ENCODE peak calls at places on chromosomes 6 and 20, in six cellular contexts. W is heart right ventricle, T is left lung, V is OCI-LY7, P is aorta, S is spleen. H is an unnamed sample.

GRCh38 chr6:80676386-80676785 is 569.9 kb downstream of the BCKDHB start:
- DNase-seq in W (no peak), T (no peak), V (no peak), P (no peak), S (no peak), H (no peak)

GRCh38 chr20:47663354-47664067 is 121.8 kb downstream of the SULF2 start:
- DNase-seq in W (peak; percentile 76), T (peak; percentile 80), V (peak; percentile 65), P (peak; percentile 93), S (peak; percentile 92), H (peak; percentile 86)

GRCh38 chr20:37976862-37977261 is 56.4 kb downstream of the TTI1 start:
- DNase-seq in W (no peak), T (no peak), V (peak; percentile 10), P (no peak), S (no peak), H (no peak)

GRCh38 chr6:83511901-83512681 is at the start of gene PRSS35:
- DNase-seq in W (peak; percentile 12), T (peak; percentile 57), V (no peak), P (peak; percentile 88), S (peak; percentile 83), H (peak; percentile 80)

GRCh38 chr20:692044-692443 is 16.4 kb upstream of the SCRT2 start:
- DNase-seq in W (no peak), T (no peak), V (no peak), P (no peak), S (peak; percentile 6), H (no peak)

GRCh38 chr6:10429638-10430427 is 15.0 kb upstream of the TFAP2A start:
- DNase-seq in W (no peak), T (no peak), V (peak; percentile 64), P (no peak), S (no peak), H (no peak)

GRCh38 chr20:18666803-18667460 is 79.1 kb downstream of the DTD1 start:
- DNase-seq in W (no peak), T (no peak), V (no peak), P (no peak), S (no peak), H (no peak)

GRCh38 chr6:225121-225721 is 67.1 kb upstream of the DUSP22 start:
- DNase-seq in W (no peak), T (no peak), V (no peak), P (no peak), S (no peak), H (peak; percentile 66)

GRCh38 chr6:157325069-157325805 is 1.9 kb upstream of the TMEM242 start:
- DNase-seq in W (no peak), T (no peak), V (no peak), P (no peak), S (no peak), H (no peak)

GRCh38 chr20:45918779-45919535 is 7.0 kb upstream of the PLTP start:
- DNase-seq in W (no peak), T (no peak), V (no peak), P (no peak), S (no peak), H (no peak)

GRCh38 chr20:20073851-20074252 is 21.5 kb downstream of the CFAP61 start:
- DNase-seq in W (no peak), T (no peak), V (no peak), P (no peak), S (no peak), H (no peak)

GRCh38 chr6:37483917-37484785 is 15.5 kb downstream of the CCDC167 start:
- DNase-seq in W (peak; percentile 48), T (no peak), V (peak; percentile 59), P (peak; percentile 87), S (peak; percentile 92), H (peak; percentile 78)

GRCh38 chr6:81766482-81767069 is 14.1 kb upstream of the TENT5A start:
- DNase-seq in W (no peak), T (no peak), V (no peak), P (no peak), S (no peak), H (no peak)

GRCh38 chr20:32534661-32535240 is 50.4 kb downstream of the NOL4L start:
- DNase-seq in W (no peak), T (no peak), V (peak; percentile 57), P (no peak), S (no peak), H (no peak)

GRCh38 chr20:31833130-31833930 is 12.1 kb downstream of the FOXS1 start:
- DNase-seq in W (peak; percentile 69), T (no peak), V (peak; percentile 62), P (peak; percentile 92), S (peak; percentile 85), H (no peak)

GRCh38 chr6:141641951-141642350 is 490.8 kb upstream of the GJE1 start:
- DNase-seq in W (no peak), T (no peak), V (no peak), P (no peak), S (no peak), H (no peak)
- H3K4me3 ChIP-seq in W (no peak overlapping the region), T (no peak overlapping the region), V (no peak overlapping the region), P (no peak overlapping the region), S (no peak overlapping the region), H (no peak overlapping the region)

GRCh38 chr6:125872259-125872921 is 81.6 kb downstream of the NCOA7 start:
- DNase-seq in W (no peak), T (no peak), V (no peak), P (no peak), S (no peak), H (no peak)
- H3K27ac ChIP-seq in W (no peak overlapping the region), T (no peak overlapping the region), V (no peak overlapping the region), P (no peak overlapping the region), S (no peak overlapping the region), H (no peak overlapping the region)

DNA sequence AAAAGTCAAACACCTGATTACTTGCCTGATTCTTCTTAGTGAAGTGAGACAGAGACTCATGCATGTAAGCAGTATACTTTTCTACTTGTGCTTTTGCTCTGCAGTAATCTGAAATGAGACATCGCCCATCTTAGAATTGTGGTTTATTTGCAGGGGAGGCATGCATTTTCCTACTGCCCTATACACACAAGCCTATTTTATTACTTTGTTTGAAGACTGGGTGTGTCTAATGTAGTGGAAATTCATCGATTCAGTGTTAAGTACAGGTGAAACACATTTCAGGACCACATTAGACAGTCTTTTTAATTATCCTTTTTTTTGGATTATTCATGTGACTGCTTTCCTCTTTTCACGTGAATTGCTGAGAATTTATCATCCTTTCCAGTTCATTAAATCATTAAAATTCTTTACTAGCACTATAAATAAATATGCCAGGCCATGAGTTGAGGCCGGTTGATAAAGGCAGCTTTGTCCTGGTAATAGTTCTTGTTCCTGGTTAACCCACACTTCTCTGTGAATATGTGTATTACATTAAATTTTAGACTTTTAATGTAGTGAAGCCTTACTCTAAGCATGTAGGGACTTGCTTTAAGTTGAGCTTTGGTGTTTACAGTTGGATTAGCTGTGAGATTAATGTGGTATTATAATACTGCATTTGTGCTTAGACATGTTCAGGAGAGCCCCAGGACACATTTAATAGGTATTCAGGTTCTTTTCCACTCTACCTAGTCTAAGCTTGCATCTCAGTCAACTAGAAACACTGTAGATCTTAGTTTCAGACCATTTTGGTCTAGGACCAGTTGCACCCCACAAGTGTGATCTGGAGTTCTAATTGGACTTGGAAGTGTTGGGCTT is 10.8 kb upstream of the BTBD3 start:
- DNase-seq in W (no peak), T (no peak), V (no peak), P (no peak), S (no peak), H (no peak)
- H3K4me3 ChIP-seq in W (no peak overlapping the region), T (no peak overlapping the region), V (no peak overlapping the region), P (no peak overlapping the region), S (no peak overlapping the region), H (no peak overlapping the region)

DNA sequence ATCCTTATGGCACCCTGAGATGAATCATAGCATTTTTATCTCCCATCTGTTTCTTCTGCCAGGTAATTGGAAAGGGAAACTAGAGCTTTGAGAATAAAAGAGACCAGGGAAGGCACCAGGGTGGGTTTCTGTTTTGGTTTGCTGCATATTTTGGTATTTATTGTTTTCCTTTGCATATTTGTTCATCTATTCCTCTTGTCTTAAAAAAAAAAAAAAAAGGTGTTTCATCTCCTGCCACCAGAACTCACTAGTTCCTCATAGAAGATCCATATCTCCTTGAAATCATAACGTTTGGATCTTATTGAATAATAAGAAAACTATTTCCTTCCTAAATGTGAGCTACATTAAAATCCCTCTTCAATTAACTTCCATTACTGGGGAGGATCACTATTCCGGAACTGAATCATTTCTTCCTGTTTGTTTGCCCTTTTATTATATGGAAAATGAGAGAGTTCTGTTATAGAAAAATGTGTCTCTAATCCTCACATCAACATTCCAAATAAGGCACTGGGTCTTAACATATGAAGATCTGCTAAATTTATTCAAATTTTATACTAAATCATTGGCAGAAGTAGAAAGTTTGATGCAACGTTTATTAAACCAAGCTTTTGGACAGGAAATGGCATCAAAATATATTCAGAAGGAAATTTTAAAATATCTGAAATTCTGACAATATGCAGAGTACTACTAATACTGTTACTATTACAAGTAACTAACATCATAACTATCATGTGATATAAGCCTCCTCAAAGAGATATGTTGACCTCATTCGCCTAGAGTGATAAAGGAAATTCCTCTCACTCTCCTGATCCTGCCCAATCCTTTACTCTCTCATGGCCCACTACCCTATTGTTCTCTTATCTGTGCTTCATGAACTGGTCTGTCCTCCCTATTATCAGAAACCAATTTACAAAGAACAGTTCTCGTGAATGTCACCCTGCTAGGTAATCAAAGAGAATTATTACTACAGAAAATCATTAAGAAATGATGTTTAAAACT is 229.4 kb upstream of the RSPO3 start:
- DNase-seq in W (no peak), T (no peak), V (no peak), P (no peak), S (no peak), H (no peak)
- H3K27ac ChIP-seq in W (no peak overlapping the region), T (no peak overlapping the region), V (no peak overlapping the region), P (no peak overlapping the region), S (no peak overlapping the region), H (no peak overlapping the region)

GRCh38 chr20:58075565-58075964 is 152.9 kb downstream of the ANKRD60 start:
- DNase-seq in W (no peak), T (no peak), V (no peak), P (no peak), S (peak; percentile 31), H (no peak)

GRCh38 chr20:58072695-58073671 is 155.5 kb downstream of the ANKRD60 start:
- DNase-seq in W (no peak), T (no peak), V (no peak), P (no peak), S (peak; percentile 45), H (no peak)

GRCh38 chr20:58071991-58072390 is 156.5 kb downstream of the ANKRD60 start:
- DNase-seq in W (no peak), T (no peak), V (no peak), P (no peak), S (no peak), H (no peak)

GRCh38 chr20:58075980-58076749 is 152.3 kb downstream of the ANKRD60 start:
- DNase-seq in W (no peak), T (no peak), V (no peak), P (no peak), S (no peak), H (no peak)

GRCh38 chr20:58073945-58074920 is 154.2 kb downstream of the ANKRD60 start:
- DNase-seq in W (no peak), T (peak; percentile 49), V (no peak), P (no peak), S (peak; percentile 30), H (no peak)
- H3K4me3 ChIP-seq in W (no peak overlapping the region), T (no peak overlapping the region), V (no peak overlapping the region), P (no peak overlapping the region), S (no peak overlapping the region), H (no peak overlapping the region)

DNA sequence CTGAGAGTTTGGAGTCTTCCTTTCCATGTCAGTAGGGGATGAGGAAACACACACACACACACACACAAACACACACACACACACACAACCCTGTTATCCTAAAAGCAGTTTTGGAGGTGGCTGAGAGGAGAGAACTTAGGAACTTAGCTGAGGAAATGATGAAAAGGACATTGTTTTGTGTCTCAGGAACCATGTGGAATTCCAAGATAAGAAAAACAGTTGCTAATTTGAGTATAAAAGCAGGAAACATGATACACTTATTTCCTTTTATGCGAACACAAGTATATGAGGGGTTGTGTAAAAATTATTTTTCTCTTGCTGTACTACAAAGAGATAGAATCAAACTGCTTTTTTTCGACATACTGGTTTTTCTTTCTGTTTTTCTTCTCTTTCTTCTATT is at the start of gene MYCT1:
- DNase-seq in W (peak; percentile 46), T (no peak), V (no peak), P (no peak), S (no peak), H (no peak)
- H3K27ac ChIP-seq in W (peak within 1 kb of the TSS; percentile 50), T (peak within 1 kb of the TSS; percentile 37), V (no peak within 1 kb of the TSS), P (no peak within 1 kb of the TSS), S (peak within 1 kb of the TSS; percentile 48), H (peak within 1 kb of the TSS; percentile 48)

H was measured in upper lobe of right lung.